ENCODE peak calls at places on chromosomes 3 and 15, in nine cellular contexts. One of them, this sample, is unnamed. For H3K4me1 and H3K27me3, the result is how much of the 10 kb centered on the place peaks cover.

GRCh38 chr15:76003364-76003763 is 8.9 kb downstream of the NRG4 start:
- DNase-seq in ovary: no peak
- DNase-seq in IMR-90: no peak
- DNase-seq in tibial nerve: no peak
- DNase-seq in transverse colon: no peak
- DNase-seq in heart left ventricle: no peak
- DNase-seq in suprapubic skin: no peak
- DNase-seq in stomach: no peak
- DNase-seq in body of pancreas: no peak
- DNase-seq in this sample: no peak

GRCh38 chr3:122021811-122022401 is at the start of gene ILDR1:
- DNase-seq in transverse colon: peak
- DNase-seq in tibial nerve: no peak
- DNase-seq in body of pancreas: peak
- DNase-seq in stomach: peak
- DNase-seq in ovary: no peak
- DNase-seq in IMR-90: no peak
- DNase-seq in suprapubic skin: no peak
- DNase-seq in heart left ventricle: no peak
- DNase-seq in this sample: no peak

GRCh38 chr3:24373198-24373959 is 121.3 kb downstream of the THRB start:
- DNase-seq in stomach: peak
- DNase-seq in transverse colon: no peak
- DNase-seq in heart left ventricle: peak
- DNase-seq in tibial nerve: no peak
- DNase-seq in body of pancreas: peak
- DNase-seq in ovary: no peak
- DNase-seq in IMR-90: no peak
- DNase-seq in suprapubic skin: no peak
- DNase-seq in this sample: peak

GRCh38 chr3:114550155-114550554 is 256.3 kb downstream of the TIGIT start:
- DNase-seq in IMR-90: peak
- DNase-seq in tibial nerve: no peak
- DNase-seq in body of pancreas: no peak
- DNase-seq in heart left ventricle: no peak
- DNase-seq in stomach: no peak
- DNase-seq in suprapubic skin: no peak
- DNase-seq in ovary: no peak
- DNase-seq in transverse colon: no peak
- DNase-seq in this sample: no peak

GRCh38 chr15:99443768-99444446 is 121.9 kb upstream of the MEF2A start:
- DNase-seq in ovary: peak
- DNase-seq in IMR-90: no peak
- DNase-seq in transverse colon: no peak
- DNase-seq in body of pancreas: no peak
- DNase-seq in stomach: peak
- DNase-seq in suprapubic skin: no peak
- DNase-seq in heart left ventricle: no peak
- DNase-seq in tibial nerve: no peak
- DNase-seq in this sample: no peak

GRCh38 chr3:115806501-115806900 is 183.2 kb downstream of the GAP43 start:
- DNase-seq in IMR-90: peak
- DNase-seq in transverse colon: no peak
- DNase-seq in tibial nerve: no peak
- DNase-seq in body of pancreas: no peak
- DNase-seq in suprapubic skin: no peak
- DNase-seq in stomach: no peak
- DNase-seq in ovary: no peak
- DNase-seq in heart left ventricle: no peak
- DNase-seq in this sample: no peak

GRCh38 chr3:33799202-33799551 is 747 bp downstream of the PDCD6IP start:
- DNase-seq in tibial nerve: no peak
- DNase-seq in IMR-90: no peak
- DNase-seq in stomach: no peak
- DNase-seq in suprapubic skin: no peak
- DNase-seq in heart left ventricle: no peak
- DNase-seq in ovary: no peak
- DNase-seq in transverse colon: no peak
- DNase-seq in body of pancreas: no peak
- DNase-seq in this sample: no peak

GRCh38 chr3:33438284-33438668 is 1.9 kb downstream of the UBP1 start:
- DNase-seq in suprapubic skin: no peak
- DNase-seq in body of pancreas: peak
- DNase-seq in stomach: no peak
- DNase-seq in transverse colon: no peak
- DNase-seq in IMR-90: peak
- DNase-seq in ovary: no peak
- DNase-seq in heart left ventricle: no peak
- DNase-seq in tibial nerve: no peak
- DNase-seq in this sample: no peak

GRCh38 chr3:112092439-112093179 is 6.4 kb downstream of the C3orf52 start:
- DNase-seq in tibial nerve: peak
- DNase-seq in IMR-90: peak
- DNase-seq in stomach: no peak
- DNase-seq in transverse colon: peak
- DNase-seq in ovary: no peak
- DNase-seq in suprapubic skin: no peak
- DNase-seq in body of pancreas: no peak
- DNase-seq in heart left ventricle: no peak
- DNase-seq in this sample: no peak

GRCh38 chr15:38905634-38906033 is 341.0 kb upstream of the RASGRP1 start:
- DNase-seq in heart left ventricle: no peak
- DNase-seq in ovary: no peak
- DNase-seq in IMR-90: peak
- DNase-seq in body of pancreas: no peak
- DNase-seq in transverse colon: no peak
- DNase-seq in suprapubic skin: no peak
- DNase-seq in stomach: no peak
- DNase-seq in tibial nerve: no peak
- DNase-seq in this sample: no peak

GRCh38 chr3:42043116-42043796 is 47.9 kb upstream of the TRAK1 start:
- DNase-seq in suprapubic skin: peak
- DNase-seq in stomach: no peak
- DNase-seq in heart left ventricle: peak
- DNase-seq in body of pancreas: peak
- DNase-seq in IMR-90: peak
- DNase-seq in tibial nerve: no peak
- DNase-seq in ovary: no peak
- DNase-seq in transverse colon: no peak
- DNase-seq in this sample: no peak

GRCh38 chr3:52190294-52190841 is 7.6 kb upstream of the ALAS1 start:
- DNase-seq in IMR-90: peak
- DNase-seq in stomach: peak
- DNase-seq in ovary: peak
- DNase-seq in transverse colon: no peak
- DNase-seq in heart left ventricle: no peak
- DNase-seq in suprapubic skin: no peak
- DNase-seq in body of pancreas: peak
- DNase-seq in tibial nerve: peak
- DNase-seq in this sample: no peak

GRCh38 chr15:25180606-25181289 is 226.0 kb downstream of the SNRPN start:
- DNase-seq in ovary: peak
- DNase-seq in tibial nerve: no peak
- DNase-seq in heart left ventricle: peak
- DNase-seq in transverse colon: peak
- DNase-seq in IMR-90: no peak
- DNase-seq in stomach: peak
- DNase-seq in body of pancreas: peak
- DNase-seq in suprapubic skin: peak
- DNase-seq in this sample: no peak

GRCh38 chr15:84736375-84736774 is 12.0 kb upstream of the ZNF592 start:
- DNase-seq in suprapubic skin: no peak
- DNase-seq in ovary: no peak
- DNase-seq in IMR-90: no peak
- DNase-seq in stomach: no peak
- DNase-seq in body of pancreas: no peak
- DNase-seq in heart left ventricle: no peak
- DNase-seq in transverse colon: peak
- DNase-seq in tibial nerve: no peak
- DNase-seq in this sample: no peak

GRCh38 chr15:81940467-81941451 is 105.1 kb downstream of the MEX3B start:
- DNase-seq in stomach: no peak
- DNase-seq in tibial nerve: no peak
- DNase-seq in transverse colon: no peak
- DNase-seq in ovary: no peak
- DNase-seq in body of pancreas: no peak
- DNase-seq in IMR-90: peak
- DNase-seq in heart left ventricle: no peak
- DNase-seq in suprapubic skin: no peak
- DNase-seq in this sample: no peak

GRCh38 chr3:104275199-104275598 is 1091.5 kb upstream of the ALCAM start:
- DNase-seq in body of pancreas: no peak
- DNase-seq in suprapubic skin: no peak
- DNase-seq in IMR-90: no peak
- DNase-seq in transverse colon: no peak
- DNase-seq in stomach: no peak
- DNase-seq in tibial nerve: no peak
- DNase-seq in ovary: no peak
- DNase-seq in heart left ventricle: no peak
- DNase-seq in this sample: no peak

GRCh38 chr3:103319912-103320311 is 885.1 kb downstream of the ZPLD1 start:
- DNase-seq in stomach: no peak
- DNase-seq in ovary: no peak
- DNase-seq in suprapubic skin: no peak
- DNase-seq in tibial nerve: no peak
- DNase-seq in transverse colon: no peak
- DNase-seq in IMR-90: no peak
- DNase-seq in body of pancreas: no peak
- DNase-seq in heart left ventricle: no peak
- DNase-seq in this sample: no peak

GRCh38 chr3:113264249-113264648 is 52.9 kb downstream of the BOC start:
- DNase-seq in IMR-90: no peak
- DNase-seq in tibial nerve: no peak
- DNase-seq in body of pancreas: peak
- DNase-seq in heart left ventricle: no peak
- DNase-seq in suprapubic skin: peak
- DNase-seq in stomach: no peak
- DNase-seq in ovary: no peak
- DNase-seq in transverse colon: no peak
- DNase-seq in this sample: no peak

GRCh38 chr3:156750191-156750873 is 75.8 kb upstream of the LEKR1 start:
- DNase-seq in transverse colon: no peak
- DNase-seq in heart left ventricle: no peak
- DNase-seq in tibial nerve: no peak
- DNase-seq in body of pancreas: no peak
- DNase-seq in ovary: no peak
- DNase-seq in suprapubic skin: no peak
- DNase-seq in IMR-90: peak
- DNase-seq in stomach: no peak
- DNase-seq in this sample: no peak
- H3K4me1 ChIP-seq in transverse colon: under half
- H3K4me1 ChIP-seq in heart left ventricle: under half
- H3K4me1 ChIP-seq in tibial nerve: under half
- H3K4me1 ChIP-seq in body of pancreas: under half
- H3K4me1 ChIP-seq in ovary: under half
- H3K4me1 ChIP-seq in suprapubic skin: under half
- H3K4me1 ChIP-seq in IMR-90: under half
- H3K4me1 ChIP-seq in stomach: under half
- H3K4me1 ChIP-seq in this sample: under half

GRCh38 chr15:93424131-93424530 is 335.1 kb upstream of the RGMA start:
- DNase-seq in ovary: no peak
- DNase-seq in stomach: no peak
- DNase-seq in suprapubic skin: no peak
- DNase-seq in transverse colon: no peak
- DNase-seq in heart left ventricle: no peak
- DNase-seq in IMR-90: no peak
- DNase-seq in body of pancreas: no peak
- DNase-seq in tibial nerve: no peak
- DNase-seq in this sample: no peak

GRCh38 chr15:93420477-93420876 is 331.5 kb upstream of the RGMA start:
- DNase-seq in IMR-90: no peak
- DNase-seq in ovary: no peak
- DNase-seq in stomach: no peak
- DNase-seq in body of pancreas: no peak
- DNase-seq in suprapubic skin: no peak
- DNase-seq in heart left ventricle: no peak
- DNase-seq in transverse colon: no peak
- DNase-seq in tibial nerve: no peak
- DNase-seq in this sample: no peak

GRCh38 chr15:93418566-93418965 is 329.6 kb upstream of the RGMA start:
- DNase-seq in transverse colon: no peak
- DNase-seq in heart left ventricle: no peak
- DNase-seq in suprapubic skin: no peak
- DNase-seq in tibial nerve: no peak
- DNase-seq in IMR-90: no peak
- DNase-seq in body of pancreas: no peak
- DNase-seq in ovary: no peak
- DNase-seq in stomach: no peak
- DNase-seq in this sample: no peak

GRCh38 chr15:93420050-93420452 is 331.0 kb upstream of the RGMA start:
- DNase-seq in stomach: no peak
- DNase-seq in body of pancreas: no peak
- DNase-seq in tibial nerve: no peak
- DNase-seq in IMR-90: no peak
- DNase-seq in transverse colon: no peak
- DNase-seq in ovary: no peak
- DNase-seq in heart left ventricle: no peak
- DNase-seq in suprapubic skin: no peak
- DNase-seq in this sample: no peak

DNA sequence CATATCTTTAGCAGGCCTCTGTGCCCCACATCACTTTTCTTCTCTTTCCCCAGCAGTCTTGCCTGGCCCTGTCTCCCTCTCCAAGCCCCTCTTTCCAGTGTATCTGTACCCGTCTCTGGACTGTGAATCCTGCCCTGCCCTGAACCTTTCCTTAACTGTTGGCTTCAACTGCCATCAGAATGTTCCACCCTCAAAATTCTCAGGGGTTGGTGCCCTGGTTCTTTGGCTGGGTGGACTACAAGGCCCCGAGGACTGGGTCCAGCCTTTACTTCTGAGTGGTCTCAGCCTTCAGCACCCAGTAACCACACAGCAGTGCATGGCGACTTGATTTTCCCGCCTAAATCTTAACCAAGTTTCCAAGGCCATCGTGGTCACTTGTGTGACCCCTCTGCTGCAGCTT is 333.5 kb upstream of the RGMA start:
- DNase-seq in transverse colon: no peak
- DNase-seq in ovary: no peak
- DNase-seq in stomach: no peak
- DNase-seq in heart left ventricle: no peak
- DNase-seq in IMR-90: no peak
- DNase-seq in tibial nerve: no peak
- DNase-seq in suprapubic skin: no peak
- DNase-seq in body of pancreas: no peak
- DNase-seq in this sample: no peak
- H3K27me3 ChIP-seq in transverse colon: under half
- H3K27me3 ChIP-seq in ovary: under half
- H3K27me3 ChIP-seq in stomach: under half
- H3K27me3 ChIP-seq in heart left ventricle: under half
- H3K27me3 ChIP-seq in IMR-90: under half
- H3K27me3 ChIP-seq in tibial nerve: under half
- H3K27me3 ChIP-seq in suprapubic skin: under half
- H3K27me3 ChIP-seq in body of pancreas: under half
- H3K27me3 ChIP-seq in this sample: under half

GRCh38 chr3:149812606-149813366 is at the start of gene RNF13:
- DNase-seq in transverse colon: peak
- DNase-seq in stomach: peak
- DNase-seq in heart left ventricle: peak
- DNase-seq in IMR-90: peak
- DNase-seq in tibial nerve: peak
- DNase-seq in body of pancreas: peak
- DNase-seq in ovary: peak
- DNase-seq in suprapubic skin: peak
- DNase-seq in this sample: peak
- TF ChIP-seq POLR2A in transverse colon: peak
- TF ChIP-seq POLR2A in stomach: no peak
- TF ChIP-seq POLR2A in heart left ventricle: peak
- TF ChIP-seq POLR2A in IMR-90: peak
- TF ChIP-seq POLR2A in tibial nerve: peak
- TF ChIP-seq POLR2A in body of pancreas: peak
- TF ChIP-seq POLR2A in ovary: peak
- TF ChIP-seq POLR2A in suprapubic skin: peak
- TF ChIP-seq POLR2A in this sample: peak

GRCh38 chr3:48433472-48434118 is 3.7 kb upstream of the PLXNB1 start:
- DNase-seq in suprapubic skin: peak
- DNase-seq in tibial nerve: peak
- DNase-seq in IMR-90: peak
- DNase-seq in body of pancreas: no peak
- DNase-seq in transverse colon: peak
- DNase-seq in ovary: peak
- DNase-seq in heart left ventricle: no peak
- DNase-seq in stomach: peak
- DNase-seq in this sample: no peak
- H3K4me1 ChIP-seq in suprapubic skin: half or more
- H3K4me1 ChIP-seq in tibial nerve: under half
- H3K4me1 ChIP-seq in IMR-90: under half
- H3K4me1 ChIP-seq in body of pancreas: under half
- H3K4me1 ChIP-seq in transverse colon: under half
- H3K4me1 ChIP-seq in ovary: under half
- H3K4me1 ChIP-seq in heart left ventricle: under half
- H3K4me1 ChIP-seq in stomach: half or more
- H3K4me1 ChIP-seq in this sample: under half

This sample was measured in adrenal gland.